ENCODE peak calls at places on chromosomes 3 and 15, in five cellular contexts. P, J, L, S and V are unnamed samples.

GRCh38 chr3:31472479-31473390 is 60.0 kb upstream of the STT3B start:
- DNase-seq in P (no peak), J (peak; percentile 24), L (no peak), S (no peak), V (peak; percentile 42)

GRCh38 chr3:69079269-69080159 is 651 bp downstream of the UBA3 start:
- DNase-seq in P (no peak), J (no peak), L (peak; percentile 33), S (peak; percentile 34), V (peak; percentile 22)

GRCh38 chr15:93762051-93762450 is 469.3 kb upstream of the MCTP2 start:
- DNase-seq in P (no peak), J (no peak), L (no peak), S (no peak), V (no peak)

GRCh38 chr3:73419179-73419803 is 205.4 kb downstream of the PDZRN3 start:
- DNase-seq in P (no peak), J (peak; percentile 89), L (no peak), S (peak; percentile 97), V (no peak)

GRCh38 chr3:33173103-33173502 is 45.5 kb downstream of the SUSD5 start:
- DNase-seq in P (no peak), J (no peak), L (no peak), S (no peak), V (no peak)

GRCh38 chr3:2154596-2154995 is 55.9 kb downstream of the CNTN4 start:
- DNase-seq in P (no peak), J (no peak), L (no peak), S (no peak), V (peak; percentile 31)

GRCh38 chr15:71348597-71348996 is 233.3 kb downstream of the THSD4 start:
- DNase-seq in P (no peak), J (no peak), L (no peak), S (peak; percentile 68), V (no peak)

GRCh38 chr3:66956740-66957139 is 41.4 kb upstream of the KBTBD8 start:
- DNase-seq in P (no peak), J (no peak), L (no peak), S (no peak), V (no peak)

GRCh38 chr3:66423791-66424190 is 77.0 kb downstream of the LRIG1 start:
- DNase-seq in P (no peak), J (peak; percentile 96), L (no peak), S (no peak), V (peak; percentile 85)

GRCh38 chr15:64476550-64476949 is 16.2 kb downstream of the ZNF609 start:
- DNase-seq in P (no peak), J (no peak), L (no peak), S (no peak), V (no peak)

GRCh38 chr15:62883938-62884479 is 158.5 kb upstream of the TPM1 start:
- DNase-seq in P (no peak), J (peak; percentile 70), L (no peak), S (no peak), V (no peak)

GRCh38 chr3:70064194-70064787 is 64.8 kb downstream of the SAMMSON start:
- DNase-seq in P (peak; percentile 36), J (peak; percentile 38), L (no peak), S (peak; percentile 72), V (peak; percentile 44)

GRCh38 chr15:77402740-77403379 is 17.0 kb downstream of the PEAK1 start:
- DNase-seq in P (no peak), J (peak; percentile 90), L (no peak), S (no peak), V (peak; percentile 66)

GRCh38 chr3:84967767-84968581 is 9.2 kb downstream of the CADM2 start:
- DNase-seq in P (no peak), J (no peak), L (no peak), S (no peak), V (no peak)
- H4K91ac ChIP-seq in P (no peak overlapping the region), J (no peak overlapping the region), L (no peak overlapping the region), S (no peak overlapping the region), V (no peak overlapping the region)

DNA sequence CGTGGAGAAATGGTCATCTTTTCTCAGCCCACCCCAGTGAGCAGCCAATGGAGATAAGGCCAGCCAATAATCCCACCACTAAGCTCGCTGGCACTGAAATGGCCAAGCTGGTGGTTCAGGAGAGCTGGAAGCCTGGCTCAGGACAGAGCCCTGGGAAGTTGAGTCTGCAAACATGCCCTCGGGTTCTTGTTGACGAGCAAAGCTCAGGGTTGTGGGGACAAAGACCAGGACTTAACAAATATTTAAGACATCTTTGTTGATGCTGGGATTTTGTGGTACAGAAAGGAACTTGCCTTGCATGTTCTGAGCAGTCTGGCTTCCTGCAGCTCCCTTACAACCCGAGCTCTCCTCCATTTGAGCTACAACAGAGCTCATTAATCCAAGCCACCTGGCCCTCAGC is 4.4 kb downstream of the FAH start:
- DNase-seq in P (no peak), J (no peak), L (no peak), S (no peak), V (no peak)
- H3K23ac ChIP-seq in P (no peak overlapping the region), J (no peak overlapping the region), L (no peak overlapping the region), S (no peak overlapping the region), V (no peak overlapping the region)

GRCh38 chr3:187352581-187353575 is 15.3 kb upstream of the RTP4 start:
- DNase-seq in P (no peak), J (peak; percentile 7), L (no peak), S (peak; percentile 63), V (no peak)
- H4K91ac ChIP-seq in P (no peak overlapping the region), J (no peak overlapping the region), L (no peak overlapping the region), S (peak overlapping the region; percentile 42), V (no peak overlapping the region)

GRCh38 chr3:142447308-142447851 is 457 bp downstream of the XRN1 start:
- DNase-seq in P (no peak), J (peak; percentile 46), L (no peak), S (peak; percentile 51), V (peak; percentile 72)
- H3K23ac ChIP-seq in P (peak overlapping the region; percentile 47), J (peak overlapping the region; percentile 98), L (no peak overlapping the region), S (no peak overlapping the region), V (peak overlapping the region; percentile 60)

GRCh38 chr3:143218176-143218575 is 98.6 kb downstream of the CHST2 start:
- DNase-seq in P (no peak), J (no peak), L (no peak), S (no peak), V (no peak)

GRCh38 chr3:143222505-143222904 is 102.9 kb downstream of the CHST2 start:
- DNase-seq in P (no peak), J (no peak), L (no peak), S (no peak), V (peak; percentile 58)

GRCh38 chr3:143221446-143221845 is 101.9 kb downstream of the CHST2 start:
- DNase-seq in P (no peak), J (no peak), L (no peak), S (no peak), V (no peak)

GRCh38 chr3:143222981-143223380 is 103.4 kb downstream of the CHST2 start:
- DNase-seq in P (no peak), J (no peak), L (no peak), S (no peak), V (no peak)

GRCh38 chr3:143220745-143221144 is 101.2 kb downstream of the CHST2 start:
- DNase-seq in P (no peak), J (no peak), L (no peak), S (no peak), V (no peak)
- H4K91ac ChIP-seq in P (no peak overlapping the region), J (no peak overlapping the region), L (no peak overlapping the region), S (no peak overlapping the region), V (no peak overlapping the region)

GRCh38 chr15:26971303-26972018 is 480 bp downstream of the GABRG3 start:
- DNase-seq in P (peak; percentile 44), J (no peak), L (peak; percentile 47), S (no peak), V (no peak)

GRCh38 chr15:26972636-26973035 is 1.7 kb downstream of the GABRG3 start:
- DNase-seq in P (no peak), J (no peak), L (no peak), S (no peak), V (no peak)

GRCh38 chr15:26974120-26974780 is 3.3 kb downstream of the GABRG3 start:
- DNase-seq in P (peak; percentile 37), J (peak; percentile 9), L (peak; percentile 64), S (peak; percentile 24), V (no peak)

GRCh38 chr15:26967719-26968269 is 3.2 kb upstream of the GABRG3 start:
- DNase-seq in P (peak; percentile 65), J (no peak), L (peak; percentile 81), S (no peak), V (no peak)

GRCh38 chr15:26970712-26971210 is at the start of gene GABRG3:
- DNase-seq in P (peak; percentile 71), J (no peak), L (peak; percentile 77), S (no peak), V (no peak)
- H3K23ac ChIP-seq in P (no peak within 1 kb of the TSS), J (no peak within 1 kb of the TSS), L (no peak within 1 kb of the TSS), S (no peak within 1 kb of the TSS), V (no peak within 1 kb of the TSS)